ENCODE peak calls at places on chromosomes 3 and 15, in six cellular contexts. X is tibial artery, M is tibial nerve, G is mucosa of descending colon, K is activated B cell treated with CpG ODN at 0.5 μM for 24 hours, Q is neural progenitor cell. Y is an unnamed sample.

GRCh38 chr3:66394261-66395249 is 106.3 kb downstream of the LRIG1 start:
- DNase-seq in X (peak), M (no peak), G (no peak), K (no peak), Q (no peak), Y (no peak)

GRCh38 chr3:72340476-72341379 is 507.5 kb downstream of the SHQ1 start:
- DNase-seq in X (no peak), M (no peak), G (no peak), K (no peak), Q (no peak), Y (no peak)

GRCh38 chr3:16124636-16125035 is 49.8 kb upstream of the GALNT15 start:
- DNase-seq in X (no peak), M (no peak), G (no peak), K (no peak), Q (no peak), Y (no peak)

GRCh38 chr15:66780172-66780972 is 78.3 kb downstream of the SMAD6 start:
- DNase-seq in X (no peak), M (no peak), G (peak), K (no peak), Q (no peak), Y (no peak)

GRCh38 chr3:89260721-89261120 is 153.3 kb downstream of the EPHA3 start:
- DNase-seq in X (no peak), M (no peak), G (no peak), K (no peak), Q (peak), Y (no peak)

GRCh38 chr3:33717616-33717865 is 513 bp downstream of the CLASP2 start:
- DNase-seq in X (no peak), M (no peak), G (peak), K (no peak), Q (peak), Y (peak)

GRCh38 chr3:181316481-181316880 is 326.9 kb upstream of the DNAJC19 start:
- DNase-seq in X (no peak), M (no peak), G (no peak), K (no peak), Q (peak), Y (no peak)

GRCh38 chr3:65914032-65914739 is 124.5 kb downstream of the MAGI1 start:
- DNase-seq in X (no peak), M (no peak), G (peak), K (no peak), Q (peak), Y (no peak)

GRCh38 chr3:124557433-124558232 is 172.6 kb upstream of the UMPS start:
- DNase-seq in X (no peak), M (no peak), G (peak), K (no peak), Q (no peak), Y (no peak)

GRCh38 chr3:108602249-108602934 is 12.9 kb downstream of the DZIP3 start:
- DNase-seq in X (no peak), M (no peak), G (peak), K (no peak), Q (peak), Y (no peak)

GRCh38 chr15:89496155-89497098 is at the start of gene RHCG:
- DNase-seq in X (no peak), M (no peak), G (peak), K (no peak), Q (peak), Y (no peak)

GRCh38 chr15:52280326-52281084 is 15.1 kb downstream of the MYO5C start:
- DNase-seq in X (no peak), M (no peak), G (no peak), K (no peak), Q (no peak), Y (peak)

GRCh38 chr3:160885791-160886286 is 129.8 kb downstream of the PPM1L start:
- DNase-seq in X (no peak), M (peak), G (peak), K (no peak), Q (peak), Y (peak)

GRCh38 chr3:158775801-158776399 is 26.0 kb upstream of the MFSD1 start:
- DNase-seq in X (no peak), M (no peak), G (no peak), K (no peak), Q (no peak), Y (no peak)

GRCh38 chr3:36494461-36495109 is 114.3 kb downstream of the STAC start:
- DNase-seq in X (peak), M (no peak), G (peak), K (no peak), Q (no peak), Y (no peak)

GRCh38 chr15:55234104-55234799 is 37.5 kb upstream of the RSL24D1 start:
- DNase-seq in X (no peak), M (no peak), G (no peak), K (no peak), Q (no peak), Y (no peak)

GRCh38 chr15:38745611-38746010 is 181.0 kb upstream of the RASGRP1 start:
- DNase-seq in X (no peak), M (no peak), G (no peak), K (no peak), Q (no peak), Y (no peak)

GRCh38 chr3:87771338-87772059 is 287.3 kb downstream of the CGGBP1 start:
- DNase-seq in X (no peak), M (no peak), G (peak), K (no peak), Q (peak), Y (no peak)

GRCh38 chr3:27722957-27723802 is 1.1 kb upstream of the EOMES start:
- DNase-seq in X (no peak), M (no peak), G (no peak), K (no peak), Q (peak), Y (no peak)

GRCh38 chr3:51539291-51539891 is 872 bp downstream of the RAD54L2 start:
- DNase-seq in X (no peak), M (no peak), G (peak), K (peak), Q (peak), Y (no peak)

GRCh38 chr15:27826902-27827321 is 272.2 kb downstream of the OCA2 start:
- DNase-seq in X (no peak), M (no peak), G (no peak), K (no peak), Q (no peak), Y (peak)

GRCh38 chr15:82105458-82106205 is 59.8 kb upstream of the MEX3B start:
- DNase-seq in X (no peak), M (no peak), G (no peak), K (no peak), Q (no peak), Y (no peak)

GRCh38 chr3:186208328-186208989 is 99.6 kb upstream of the ETV5 start:
- DNase-seq in X (no peak), M (no peak), G (no peak), K (no peak), Q (no peak), Y (no peak)

GRCh38 chr15:88637841-88638625 is 783 bp upstream of the ISG20 start:
- DNase-seq in X (no peak), M (no peak), G (peak), K (no peak), Q (no peak), Y (no peak)

GRCh38 chr3:43175541-43175940 is 69.7 kb upstream of the POMGNT2 start:
- DNase-seq in X (no peak), M (no peak), G (no peak), K (no peak), Q (no peak), Y (peak)

GRCh38 chr3:165640970-165641369 is 196.3 kb downstream of the BCHE start:
- DNase-seq in X (no peak), M (no peak), G (no peak), K (no peak), Q (no peak), Y (no peak)

DNA sequence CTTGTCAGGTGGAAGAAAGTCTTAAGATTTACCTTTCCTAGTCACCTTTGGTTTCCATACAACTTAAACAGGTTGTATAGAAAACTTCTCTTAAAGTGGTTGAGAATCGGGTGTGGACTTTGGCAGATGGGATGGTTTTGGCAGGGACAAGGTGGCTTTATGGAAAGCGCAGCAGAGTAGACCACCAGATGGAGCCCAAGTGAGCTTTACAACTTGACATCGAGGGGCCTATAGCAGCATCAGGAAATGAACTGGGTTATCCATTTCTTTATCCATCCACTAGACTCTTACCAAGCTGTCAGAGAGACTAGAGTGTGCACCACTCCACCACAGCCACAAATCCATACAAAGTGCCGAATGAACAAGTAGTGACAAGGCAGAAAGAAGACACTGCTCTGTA is 85.3 kb upstream of the MBNL1 start:
- DNase-seq in X (no peak), M (no peak), G (peak), K (peak), Q (peak), Y (no peak)
- TF ChIP-seq CTCF in X (no peak), M (peak), G (no peak), K (no peak), Q (peak), Y (peak)

GRCh38 chr3:169562988-169563774 is 100.3 kb downstream of the MECOM start:
- DNase-seq in X (no peak), M (no peak), G (peak), K (no peak), Q (no peak), Y (no peak)
- TF ChIP-seq CTCF in X (no peak), M (no peak), G (no peak), K (no peak), Q (no peak), Y (peak)

GRCh38 chr3:12192655-12193484 is 34.2 kb upstream of the TIMP4 start:
- DNase-seq in X (no peak), M (no peak), G (no peak), K (no peak), Q (no peak), Y (no peak)

GRCh38 chr3:12195231-12195630 is 36.5 kb upstream of the TIMP4 start:
- DNase-seq in X (no peak), M (no peak), G (no peak), K (no peak), Q (no peak), Y (no peak)

GRCh38 chr3:12194209-12194608 is 35.5 kb upstream of the TIMP4 start:
- DNase-seq in X (no peak), M (no peak), G (no peak), K (no peak), Q (no peak), Y (no peak)

GRCh38 chr3:12193485-12194165 is 34.9 kb upstream of the TIMP4 start:
- DNase-seq in X (peak), M (no peak), G (peak), K (no peak), Q (no peak), Y (no peak)

DNA sequence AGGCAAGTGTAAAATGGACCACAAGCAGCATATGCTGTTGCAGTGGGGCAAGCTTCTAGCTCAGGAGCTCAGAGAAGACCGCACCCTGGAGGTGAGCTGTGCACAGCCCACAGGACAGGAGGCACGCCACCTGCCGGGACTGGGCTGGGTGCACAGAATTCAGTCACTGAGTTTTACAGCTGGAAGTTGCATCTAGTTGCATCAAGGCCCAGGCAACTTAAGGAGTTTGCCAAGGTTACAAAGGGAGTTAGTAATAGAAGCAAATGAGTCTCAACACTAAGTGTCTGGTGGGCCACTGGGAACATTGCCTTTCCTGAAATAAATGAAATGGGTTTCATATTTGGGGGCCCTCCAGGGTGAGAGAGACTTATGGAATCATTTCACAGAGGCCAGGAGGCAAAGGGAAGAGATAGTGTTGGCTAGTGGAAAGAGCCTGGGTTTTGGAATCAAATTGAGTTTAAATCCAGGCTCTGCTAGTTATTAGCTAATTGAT is 36.0 kb upstream of the TIMP4 start:
- DNase-seq in X (no peak), M (no peak), G (peak), K (no peak), Q (no peak), Y (no peak)
- TF ChIP-seq CTCF in X (no peak), M (no peak), G (peak), K (no peak), Q (peak), Y (no peak)

GRCh38 chr3:144497452-144497851 is 525.8 kb downstream of the DIPK2A start:
- DNase-seq in X (no peak), M (no peak), G (no peak), K (no peak), Q (no peak), Y (no peak)

GRCh38 chr3:144496116-144496835 is 524.7 kb downstream of the DIPK2A start:
- DNase-seq in X (no peak), M (no peak), G (no peak), K (no peak), Q (no peak), Y (no peak)

GRCh38 chr3:144502398-144502797 is 530.8 kb downstream of the DIPK2A start:
- DNase-seq in X (no peak), M (no peak), G (no peak), K (no peak), Q (peak), Y (no peak)

GRCh38 chr3:144499346-144499745 is 527.7 kb downstream of the DIPK2A start:
- DNase-seq in X (no peak), M (no peak), G (no peak), K (no peak), Q (no peak), Y (no peak)

GRCh38 chr3:144501419-144501818 is 529.8 kb downstream of the DIPK2A start:
- DNase-seq in X (no peak), M (no peak), G (no peak), K (no peak), Q (no peak), Y (no peak)
- TF ChIP-seq CTCF in X (no peak), M (no peak), G (no peak), K (no peak), Q (no peak), Y (no peak)

Y was measured in osteocyte.